ENCODE peak calls at places on chromosomes 4 and X, in nine cellular contexts. One of them, this sample, is unnamed.

GRCh38 chrX:119692241-119693031 is 532 bp downstream of the SEPTIN6 start:
- DNase-seq in fibroblast of mammary gland: peak; percentile 64
- DNase-seq in body of pancreas: peak; percentile 30
- DNase-seq in fibroblast of lung: peak; percentile 74
- DNase-seq in Caco-2: peak; percentile 42
- DNase-seq in ovary: no peak
- DNase-seq in A549: peak; percentile 37
- DNase-seq in heart left ventricle: peak; percentile 27
- DNase-seq in bronchial epithelial cell: peak; percentile 18
- DNase-seq in this sample: no peak

GRCh38 chr4:114997596-114997995 is 115.8 kb downstream of the NDST4 start:
- DNase-seq in A549: no peak
- DNase-seq in bronchial epithelial cell: peak; percentile 8
- DNase-seq in fibroblast of lung: peak; percentile 5
- DNase-seq in heart left ventricle: no peak
- DNase-seq in ovary: no peak
- DNase-seq in fibroblast of mammary gland: no peak
- DNase-seq in body of pancreas: no peak
- DNase-seq in Caco-2: no peak
- DNase-seq in this sample: peak; percentile 46

GRCh38 chr4:96526625-96527024 is 686.7 kb downstream of the PDHA2 start:
- DNase-seq in fibroblast of mammary gland: no peak
- DNase-seq in ovary: no peak
- DNase-seq in bronchial epithelial cell: no peak
- DNase-seq in heart left ventricle: no peak
- DNase-seq in A549: no peak
- DNase-seq in body of pancreas: no peak
- DNase-seq in Caco-2: no peak
- DNase-seq in fibroblast of lung: no peak
- DNase-seq in this sample: no peak

GRCh38 chrX:153928846-153929245 is 2.8 kb upstream of the ARHGAP4 start:
- DNase-seq in A549: no peak
- DNase-seq in fibroblast of lung: no peak
- DNase-seq in fibroblast of mammary gland: no peak
- DNase-seq in body of pancreas: no peak
- DNase-seq in ovary: no peak
- DNase-seq in heart left ventricle: no peak
- DNase-seq in bronchial epithelial cell: no peak
- DNase-seq in Caco-2: no peak
- DNase-seq in this sample: no peak

GRCh38 chr4:157204634-157205244 is 15.8 kb upstream of the GRIA2 start:
- DNase-seq in fibroblast of mammary gland: peak; percentile 19
- DNase-seq in fibroblast of lung: no peak
- DNase-seq in bronchial epithelial cell: no peak
- DNase-seq in body of pancreas: peak; percentile 67
- DNase-seq in ovary: no peak
- DNase-seq in A549: peak; percentile 76
- DNase-seq in heart left ventricle: no peak
- DNase-seq in Caco-2: peak; percentile 23
- DNase-seq in this sample: no peak

GRCh38 chr4:89307446-89308160 is at the start of gene GPRIN3:
- DNase-seq in heart left ventricle: peak; percentile 66
- DNase-seq in bronchial epithelial cell: no peak
- DNase-seq in Caco-2: peak; percentile 34
- DNase-seq in ovary: peak; percentile 32
- DNase-seq in A549: peak; percentile 51
- DNase-seq in body of pancreas: peak; percentile 76
- DNase-seq in fibroblast of mammary gland: peak; percentile 6
- DNase-seq in fibroblast of lung: peak; percentile 21
- DNase-seq in this sample: no peak

GRCh38 chr4:26996745-26997144 is 136.1 kb downstream of the STIM2 start:
- DNase-seq in ovary: no peak
- DNase-seq in fibroblast of mammary gland: no peak
- DNase-seq in bronchial epithelial cell: no peak
- DNase-seq in body of pancreas: no peak
- DNase-seq in fibroblast of lung: no peak
- DNase-seq in heart left ventricle: no peak
- DNase-seq in A549: no peak
- DNase-seq in Caco-2: no peak
- DNase-seq in this sample: no peak

GRCh38 chr4:105996845-105997244 is 101.6 kb downstream of the NPNT start:
- DNase-seq in bronchial epithelial cell: no peak
- DNase-seq in fibroblast of lung: no peak
- DNase-seq in Caco-2: no peak
- DNase-seq in body of pancreas: no peak
- DNase-seq in ovary: no peak
- DNase-seq in fibroblast of mammary gland: no peak
- DNase-seq in A549: no peak
- DNase-seq in heart left ventricle: no peak
- DNase-seq in this sample: no peak

GRCh38 chr4:1447676-1448588 is 41.7 kb upstream of the NKX1-1 start:
- DNase-seq in ovary: no peak
- DNase-seq in Caco-2: no peak
- DNase-seq in bronchial epithelial cell: no peak
- DNase-seq in A549: no peak
- DNase-seq in fibroblast of mammary gland: no peak
- DNase-seq in fibroblast of lung: no peak
- DNase-seq in body of pancreas: no peak
- DNase-seq in heart left ventricle: no peak
- DNase-seq in this sample: no peak

GRCh38 chr4:37885496-37885895 is 5.4 kb upstream of the TBC1D1 start:
- DNase-seq in bronchial epithelial cell: no peak
- DNase-seq in fibroblast of lung: peak; percentile 71
- DNase-seq in fibroblast of mammary gland: no peak
- DNase-seq in ovary: no peak
- DNase-seq in heart left ventricle: peak; percentile 60
- DNase-seq in A549: no peak
- DNase-seq in Caco-2: no peak
- DNase-seq in body of pancreas: peak; percentile 29
- DNase-seq in this sample: no peak

GRCh38 chrX:124238268-124238667 is 94.2 kb upstream of the TEX13D start:
- DNase-seq in ovary: no peak
- DNase-seq in Caco-2: no peak
- DNase-seq in A549: no peak
- DNase-seq in fibroblast of mammary gland: no peak
- DNase-seq in bronchial epithelial cell: no peak
- DNase-seq in body of pancreas: no peak
- DNase-seq in fibroblast of lung: no peak
- DNase-seq in heart left ventricle: no peak
- DNase-seq in this sample: no peak

GRCh38 chr4:119314356-119314755 is 7.6 kb downstream of the FABP2 start:
- DNase-seq in bronchial epithelial cell: peak; percentile 47
- DNase-seq in Caco-2: peak; percentile 60
- DNase-seq in fibroblast of mammary gland: peak; percentile 63
- DNase-seq in ovary: no peak
- DNase-seq in heart left ventricle: no peak
- DNase-seq in fibroblast of lung: peak; percentile 71
- DNase-seq in A549: peak; percentile 39
- DNase-seq in body of pancreas: no peak
- DNase-seq in this sample: no peak

GRCh38 chrX:70062076-70062475 is at the start of gene OTUD6A:
- DNase-seq in body of pancreas: no peak
- DNase-seq in bronchial epithelial cell: no peak
- DNase-seq in Caco-2: no peak
- DNase-seq in heart left ventricle: no peak
- DNase-seq in fibroblast of lung: no peak
- DNase-seq in fibroblast of mammary gland: no peak
- DNase-seq in ovary: no peak
- DNase-seq in A549: no peak
- DNase-seq in this sample: no peak

GRCh38 chr4:74042681-74043080 is 4.2 kb upstream of the CXCL3 start:
- DNase-seq in A549: no peak
- DNase-seq in fibroblast of lung: no peak
- DNase-seq in bronchial epithelial cell: no peak
- DNase-seq in Caco-2: peak; percentile 39
- DNase-seq in body of pancreas: peak; percentile 43
- DNase-seq in fibroblast of mammary gland: no peak
- DNase-seq in ovary: no peak
- DNase-seq in heart left ventricle: no peak
- DNase-seq in this sample: no peak

GRCh38 chrX:13692771-13693231 is 3.9 kb downstream of the RAB9A start:
- DNase-seq in Caco-2: no peak
- DNase-seq in fibroblast of lung: no peak
- DNase-seq in A549: no peak
- DNase-seq in bronchial epithelial cell: no peak
- DNase-seq in ovary: no peak
- DNase-seq in heart left ventricle: no peak
- DNase-seq in fibroblast of mammary gland: peak; percentile 25
- DNase-seq in body of pancreas: no peak
- DNase-seq in this sample: no peak
- H3K4me3 ChIP-seq in Caco-2: no peak overlapping the region
- H3K4me3 ChIP-seq in fibroblast of lung: no peak overlapping the region
- H3K4me3 ChIP-seq in A549: no peak overlapping the region
- H3K4me3 ChIP-seq in bronchial epithelial cell: no peak overlapping the region
- H3K4me3 ChIP-seq in ovary: no peak overlapping the region
- H3K4me3 ChIP-seq in heart left ventricle: no peak overlapping the region
- H3K4me3 ChIP-seq in fibroblast of mammary gland: no peak overlapping the region
- H3K4me3 ChIP-seq in body of pancreas: no peak overlapping the region
- H3K4me3 ChIP-seq in this sample: no peak overlapping the region

GRCh38 chr4:13968723-13969122 is 341.2 kb upstream of the BOD1L1 start:
- DNase-seq in A549: no peak
- DNase-seq in bronchial epithelial cell: no peak
- DNase-seq in fibroblast of lung: peak; percentile 17
- DNase-seq in fibroblast of mammary gland: no peak
- DNase-seq in heart left ventricle: no peak
- DNase-seq in ovary: no peak
- DNase-seq in Caco-2: no peak
- DNase-seq in body of pancreas: no peak
- DNase-seq in this sample: no peak
- TF ChIP-seq CTCF in A549: no peak
- TF ChIP-seq CTCF in bronchial epithelial cell: no peak
- TF ChIP-seq CTCF in fibroblast of lung: no peak
- TF ChIP-seq CTCF in fibroblast of mammary gland: no peak
- TF ChIP-seq CTCF in heart left ventricle: no peak
- TF ChIP-seq CTCF in ovary: no peak
- TF ChIP-seq CTCF in Caco-2: no peak
- TF ChIP-seq CTCF in body of pancreas: no peak
- TF ChIP-seq CTCF in this sample: no peak

GRCh38 chrX:49053223-49054072 is 5.4 kb upstream of the CCDC120 start:
- DNase-seq in body of pancreas: peak; percentile 73
- DNase-seq in A549: peak; percentile 71
- DNase-seq in Caco-2: peak; percentile 73
- DNase-seq in heart left ventricle: peak; percentile 35
- DNase-seq in ovary: peak; percentile 71
- DNase-seq in fibroblast of lung: peak; percentile 50
- DNase-seq in bronchial epithelial cell: no peak
- DNase-seq in fibroblast of mammary gland: peak; percentile 28
- DNase-seq in this sample: no peak
- H3K4me3 ChIP-seq in body of pancreas: no peak overlapping the region
- H3K4me3 ChIP-seq in A549: peak overlapping the region; percentile 92
- H3K4me3 ChIP-seq in Caco-2: peak overlapping the region; percentile 69
- H3K4me3 ChIP-seq in heart left ventricle: peak overlapping the region; percentile 60
- H3K4me3 ChIP-seq in ovary: peak overlapping the region; percentile 64
- H3K4me3 ChIP-seq in fibroblast of lung: peak overlapping the region; percentile 61
- H3K4me3 ChIP-seq in bronchial epithelial cell: peak overlapping the region; percentile 48
- H3K4me3 ChIP-seq in fibroblast of mammary gland: peak overlapping the region; percentile 30
- H3K4me3 ChIP-seq in this sample: peak overlapping the region; percentile 52

GRCh38 chrX:46574941-46575381 is 1.4 kb downstream of the CHST7 start:
- DNase-seq in A549: no peak
- DNase-seq in ovary: no peak
- DNase-seq in Caco-2: no peak
- DNase-seq in heart left ventricle: no peak
- DNase-seq in fibroblast of mammary gland: no peak
- DNase-seq in fibroblast of lung: no peak
- DNase-seq in bronchial epithelial cell: no peak
- DNase-seq in body of pancreas: peak; percentile 20
- DNase-seq in this sample: no peak

GRCh38 chrX:46574337-46574940 is 874 bp downstream of the CHST7 start:
- DNase-seq in fibroblast of mammary gland: no peak
- DNase-seq in ovary: peak; percentile 27
- DNase-seq in fibroblast of lung: no peak
- DNase-seq in bronchial epithelial cell: no peak
- DNase-seq in A549: peak; percentile 48
- DNase-seq in Caco-2: no peak
- DNase-seq in heart left ventricle: no peak
- DNase-seq in body of pancreas: peak; percentile 12
- DNase-seq in this sample: no peak

GRCh38 chrX:46572295-46572936 is 1.1 kb upstream of the CHST7 start:
- DNase-seq in bronchial epithelial cell: no peak
- DNase-seq in fibroblast of mammary gland: no peak
- DNase-seq in body of pancreas: no peak
- DNase-seq in fibroblast of lung: no peak
- DNase-seq in Caco-2: no peak
- DNase-seq in heart left ventricle: no peak
- DNase-seq in ovary: no peak
- DNase-seq in A549: no peak
- DNase-seq in this sample: no peak

GRCh38 chrX:46573896-46574336 is 351 bp downstream of the CHST7 start:
- DNase-seq in body of pancreas: peak; percentile 61
- DNase-seq in Caco-2: peak; percentile 60
- DNase-seq in fibroblast of mammary gland: peak; percentile 49
- DNase-seq in fibroblast of lung: peak; percentile 57
- DNase-seq in heart left ventricle: peak; percentile 49
- DNase-seq in ovary: peak; percentile 57
- DNase-seq in bronchial epithelial cell: peak; percentile 44
- DNase-seq in A549: peak; percentile 83
- DNase-seq in this sample: no peak

DNA sequence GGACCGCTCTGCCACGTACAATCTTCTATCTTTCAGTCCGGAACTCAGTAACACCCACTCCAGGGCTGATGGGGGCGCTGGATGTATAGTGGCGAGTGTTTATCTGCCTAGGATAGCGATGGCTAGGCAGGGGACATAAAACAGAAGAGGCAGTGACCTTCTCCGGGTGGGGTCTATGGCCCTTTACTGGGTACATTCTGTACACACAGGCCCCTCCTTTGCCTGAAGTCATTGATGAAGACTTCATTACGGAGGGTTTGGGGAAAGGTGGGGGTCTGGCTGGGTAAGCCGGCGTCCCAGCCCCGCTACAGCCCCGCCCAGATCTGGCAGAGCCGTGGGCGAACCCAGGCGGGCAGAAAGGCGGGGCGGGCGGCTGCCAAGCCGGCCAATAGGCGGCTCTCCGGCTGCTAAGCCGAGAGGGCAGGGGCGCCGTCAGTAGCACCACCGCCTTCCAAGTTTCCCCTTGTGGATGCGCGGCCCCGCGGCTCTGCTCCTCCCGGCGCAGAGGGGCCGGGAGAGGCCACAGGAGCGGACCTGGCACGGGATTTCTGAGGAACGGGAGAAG is at the start of gene CHST7:
- DNase-seq in A549: peak; percentile 80
- DNase-seq in bronchial epithelial cell: peak; percentile 31
- DNase-seq in fibroblast of lung: peak; percentile 67
- DNase-seq in fibroblast of mammary gland: peak; percentile 42
- DNase-seq in heart left ventricle: peak; percentile 68
- DNase-seq in Caco-2: peak; percentile 72
- DNase-seq in ovary: peak; percentile 76
- DNase-seq in body of pancreas: peak; percentile 62
- DNase-seq in this sample: no peak
- TF ChIP-seq CTCF in A549: peak; percentile 61
- TF ChIP-seq CTCF in bronchial epithelial cell: peak; percentile 2
- TF ChIP-seq CTCF in fibroblast of lung: peak; percentile 46
- TF ChIP-seq CTCF in fibroblast of mammary gland: peak; percentile 24
- TF ChIP-seq CTCF in heart left ventricle: peak; percentile 24
- TF ChIP-seq CTCF in Caco-2: peak; percentile 30
- TF ChIP-seq CTCF in ovary: peak; percentile 30
- TF ChIP-seq CTCF in body of pancreas: no peak
- TF ChIP-seq CTCF in this sample: peak; percentile 41